ENCODE peak calls at places on chromosome 1, in seven cellular contexts. K is lung, W is type B pancreatic cell, T is AG04450, I is COR-L47, L is C1 segment of cervical spinal cord, U is AG09319. F is an unnamed sample.

GRCh38 chr1:99647460-99647859 is 1.5 kb downstream of the PALMD start:
- DNase-seq in I (no peak), L (no peak), U (no peak), W (no peak), K (no peak), T (no peak), F (no peak)

GRCh38 chr1:99548924-99549605 is 96.8 kb upstream of the PALMD start:
- DNase-seq in K (no peak), W (no peak), L (no peak), T (no peak), I (peak), U (no peak), F (no peak)

GRCh38 chr1:147084273-147085096 is 87.8 kb downstream of the PRKAB2 start:
- DNase-seq in T (peak), W (peak), I (no peak), K (peak), L (peak), U (peak), F (peak)

GRCh38 chr1:1359316-1359667 is 937 bp upstream of the MXRA8 start:
- DNase-seq in T (peak), W (no peak), I (no peak), U (peak), L (no peak), K (no peak), F (no peak)

GRCh38 chr1:227886993-227887696 is 60.6 kb downstream of the WNT9A start:
- DNase-seq in T (peak), U (no peak), I (no peak), K (peak), W (peak), L (no peak), F (peak)

GRCh38 chr1:205319081-205320018 is 2.2 kb downstream of the NUAK2 start:
- DNase-seq in I (peak), W (no peak), L (no peak), K (peak), U (peak), T (no peak), F (no peak)

GRCh38 chr1:235127774-235128452 is 724 bp downstream of the TOMM20 start:
- DNase-seq in W (no peak), T (no peak), U (no peak), L (no peak), I (no peak), K (no peak), F (no peak)

GRCh38 chr1:93446837-93447451 is 974 bp upstream of the FNBP1L start:
- DNase-seq in W (no peak), K (peak), T (no peak), I (peak), U (no peak), L (peak), F (no peak)

GRCh38 chr1:94236021-94236491 is 1.3 kb downstream of the ARHGAP29 start:
- DNase-seq in K (no peak), L (no peak), W (no peak), I (no peak), U (no peak), T (no peak), F (no peak)

GRCh38 chr1:17053071-17053684 is 654 bp downstream of the SDHB start:
- DNase-seq in I (no peak), U (no peak), K (no peak), L (no peak), T (no peak), W (no peak), F (no peak)

F was measured in coronary artery.